ENCODE peak calls at places on chromosomes 12 and 14, in eight cellular contexts. O is MCF 10A; G is uterus; B is heart right ventricle; W is A172; M is stimulated activated CD8-positive, alpha-beta memory T cell treated with anti-CD3 and anti-CD28 coated beads, Interleukin-2, amount 100 ng/mL, for 1 hour; F is cardiac muscle cell; V is KG1. D is an unnamed sample.

GRCh38 chr12:24201258-24201970 is 251.9 kb upstream of the SOX5 start:
- DNase-seq in O (peak), G (no peak), B (no peak), W (no peak), M (no peak), F (no peak), V (no peak), D (no peak)

GRCh38 chr12:100518376-100518775 is 44.7 kb downstream of the NR1H4 start:
- DNase-seq in O (no peak), G (no peak), B (no peak), W (no peak), M (no peak), F (no peak), V (no peak), D (no peak)

GRCh38 chr12:10393291-10393690 is 3.5 kb upstream of the KLRK1 start:
- DNase-seq in O (no peak), G (no peak), B (no peak), W (no peak), M (no peak), F (no peak), V (no peak), D (no peak)

GRCh38 chr14:60655898-60656754 is 6.8 kb upstream of the SIX1 start:
- DNase-seq in O (no peak), G (no peak), B (no peak), W (no peak), M (no peak), F (no peak), V (no peak), D (no peak)

GRCh38 chr12:113065126-113066007 is 8.8 kb downstream of the DTX1 start:
- DNase-seq in O (no peak), G (no peak), B (no peak), W (no peak), M (no peak), F (peak), V (no peak), D (no peak)

GRCh38 chr12:48183091-48183875 is at the start of gene CCDC184:
- DNase-seq in O (no peak), G (peak), B (peak), W (peak), M (peak), F (peak), V (no peak), D (peak)

GRCh38 chr12:89051065-89051677 is 301.1 kb downstream of the DUSP6 start:
- DNase-seq in O (peak), G (no peak), B (peak), W (peak), M (no peak), F (peak), V (peak), D (no peak)

GRCh38 chr12:117124421-117125274 is 25.4 kb upstream of the TESC start:
- DNase-seq in O (no peak), G (no peak), B (no peak), W (no peak), M (no peak), F (no peak), V (no peak), D (no peak)

GRCh38 chr14:91114079-91115065 is 499 bp downstream of the DGLUCY start:
- DNase-seq in O (peak), G (peak), B (peak), W (peak), M (peak), F (peak), V (peak), D (peak)

GRCh38 chr12:96075560-96075959 is 40.2 kb upstream of the LTA4H start:
- DNase-seq in O (no peak), G (no peak), B (no peak), W (no peak), M (no peak), F (no peak), V (no peak), D (no peak)

GRCh38 chr14:71856199-71856919 is 75.9 kb upstream of the RGS6 start:
- DNase-seq in O (peak), G (no peak), B (no peak), W (no peak), M (no peak), F (no peak), V (peak), D (no peak)

GRCh38 chr12:54475542-54475941 is 2.1 kb upstream of the GTSF1 start:
- DNase-seq in O (peak), G (no peak), B (no peak), W (no peak), M (no peak), F (peak), V (no peak), D (no peak)

GRCh38 chr12:64083285-64084210 is 138.5 kb downstream of the KICS2 start:
- DNase-seq in O (peak), G (peak), B (peak), W (peak), M (no peak), F (peak), V (no peak), D (peak)

GRCh38 chr12:14963520-14963919 is 2.1 kb upstream of the ARHGDIB start:
- DNase-seq in O (no peak), G (no peak), B (no peak), W (no peak), M (no peak), F (no peak), V (no peak), D (no peak)

GRCh38 chr14:88695873-88696272 is 96.9 kb downstream of the EML5 start:
- DNase-seq in O (no peak), G (no peak), B (no peak), W (no peak), M (no peak), F (peak), V (no peak), D (no peak)

GRCh38 chr14:61322011-61322798 is 826 bp downstream of the PRKCH start:
- DNase-seq in O (peak), G (peak), B (peak), W (no peak), M (no peak), F (no peak), V (no peak), D (peak)

GRCh38 chr14:50003213-50004021 is 110.5 kb downstream of the ARF6 start:
- DNase-seq in O (peak), G (peak), B (peak), W (peak), M (peak), F (peak), V (peak), D (peak)

GRCh38 chr12:109162551-109162950 is 46.2 kb downstream of the ACACB start:
- DNase-seq in O (no peak), G (no peak), B (no peak), W (no peak), M (no peak), F (no peak), V (no peak), D (no peak)

GRCh38 chr12:110885152-110885840 is 35.1 kb downstream of the MYL2 start:
- DNase-seq in O (no peak), G (no peak), B (no peak), W (no peak), M (no peak), F (no peak), V (no peak), D (no peak)

GRCh38 chr12:91250273-91250672 is 67.7 kb upstream of the DCN start:
- DNase-seq in O (no peak), G (peak), B (no peak), W (no peak), M (no peak), F (peak), V (no peak), D (no peak)

GRCh38 chr12:22276846-22277245 is 57.7 kb downstream of the ST8SIA1 start:
- DNase-seq in O (no peak), G (no peak), B (no peak), W (no peak), M (no peak), F (no peak), V (no peak), D (no peak)

GRCh38 chr12:13187399-13187798 is 9.1 kb upstream of the EMP1 start:
- DNase-seq in O (peak), G (no peak), B (no peak), W (no peak), M (no peak), F (no peak), V (no peak), D (no peak)

GRCh38 chr14:92751819-92752218 is 3.4 kb upstream of the LGMN start:
- DNase-seq in O (no peak), G (no peak), B (no peak), W (no peak), M (no peak), F (no peak), V (no peak), D (no peak)

GRCh38 chr12:52584156-52584682 is 10.6 kb upstream of the KRT74 start:
- DNase-seq in O (no peak), G (no peak), B (no peak), W (no peak), M (no peak), F (no peak), V (no peak), D (no peak)

GRCh38 chr14:68306934-68307758 is 485.7 kb downstream of the ZFP36L1 start:
- DNase-seq in O (no peak), G (no peak), B (no peak), W (no peak), M (no peak), F (no peak), V (no peak), D (peak)

GRCh38 chr12:52392465-52393007 is 7.1 kb upstream of the KRT84 start:
- DNase-seq in O (no peak), G (no peak), B (no peak), W (no peak), M (no peak), F (no peak), V (no peak), D (no peak)

D was measured in stomach.